ENCODE peak calls at places on chromosomes 1 and 21, in five cellular contexts. One of them, this sample, is unnamed.

GRCh38 chr1:77605246-77606026 is 77.0 kb downstream of the ZZZ3 start:
- DNase-seq in astrocyte: peak
- DNase-seq in CD4-positive, alpha-beta T cell: no peak
- DNase-seq in prostate gland: no peak
- DNase-seq in A549: no peak
- DNase-seq in this sample: peak

GRCh38 chr1:76336951-76337371 is 262.4 kb downstream of the ST6GALNAC3 start:
- DNase-seq in A549: no peak
- DNase-seq in astrocyte: peak
- DNase-seq in CD4-positive, alpha-beta T cell: no peak
- DNase-seq in prostate gland: no peak
- DNase-seq in this sample: peak

GRCh38 chr1:96557336-96557735 is 164.2 kb upstream of the PTBP2 start:
- DNase-seq in prostate gland: no peak
- DNase-seq in astrocyte: peak
- DNase-seq in A549: no peak
- DNase-seq in CD4-positive, alpha-beta T cell: no peak
- DNase-seq in this sample: peak

GRCh38 chr1:183069562-183070216 is 46.5 kb downstream of the LAMC1 start:
- DNase-seq in A549: peak
- DNase-seq in astrocyte: peak
- DNase-seq in prostate gland: peak
- DNase-seq in CD4-positive, alpha-beta T cell: no peak
- DNase-seq in this sample: no peak

GRCh38 chr1:56286956-56287355 is 292.4 kb downstream of the PLPP3 start:
- DNase-seq in prostate gland: no peak
- DNase-seq in CD4-positive, alpha-beta T cell: no peak
- DNase-seq in astrocyte: no peak
- DNase-seq in A549: no peak
- DNase-seq in this sample: peak

GRCh38 chr1:93844262-93845045 is 34.6 kb downstream of the DNTTIP2 start:
- DNase-seq in A549: peak
- DNase-seq in astrocyte: peak
- DNase-seq in prostate gland: peak
- DNase-seq in CD4-positive, alpha-beta T cell: no peak
- DNase-seq in this sample: peak

GRCh38 chr1:20597650-20598049 is 8.8 kb downstream of the CDA start:
- DNase-seq in A549: no peak
- DNase-seq in astrocyte: no peak
- DNase-seq in prostate gland: no peak
- DNase-seq in CD4-positive, alpha-beta T cell: no peak
- DNase-seq in this sample: no peak

GRCh38 chr1:10522324-10522860 is 47.6 kb downstream of the PEX14 start:
- DNase-seq in A549: no peak
- DNase-seq in prostate gland: no peak
- DNase-seq in astrocyte: no peak
- DNase-seq in CD4-positive, alpha-beta T cell: no peak
- DNase-seq in this sample: no peak

GRCh38 chr21:39176312-39176711 is 6.9 kb downstream of the PSMG1 start:
- DNase-seq in A549: no peak
- DNase-seq in CD4-positive, alpha-beta T cell: no peak
- DNase-seq in astrocyte: no peak
- DNase-seq in prostate gland: no peak
- DNase-seq in this sample: no peak

GRCh38 chr1:226060976-226061792 is 1.3 kb upstream of the H3-3A start:
- DNase-seq in A549: peak
- DNase-seq in prostate gland: no peak
- DNase-seq in CD4-positive, alpha-beta T cell: no peak
- DNase-seq in astrocyte: no peak
- DNase-seq in this sample: no peak

GRCh38 chr1:21605964-21606705 is 63.0 kb downstream of the RAP1GAP start:
- DNase-seq in prostate gland: no peak
- DNase-seq in A549: no peak
- DNase-seq in astrocyte: no peak
- DNase-seq in CD4-positive, alpha-beta T cell: no peak
- DNase-seq in this sample: no peak

GRCh38 chr1:70227439-70227838 is 6.3 kb downstream of the SRSF11 start:
- DNase-seq in CD4-positive, alpha-beta T cell: no peak
- DNase-seq in A549: no peak
- DNase-seq in astrocyte: no peak
- DNase-seq in prostate gland: no peak
- DNase-seq in this sample: no peak

GRCh38 chr1:26010800-26011199 is 10.8 kb upstream of the EXTL1 start:
- DNase-seq in astrocyte: no peak
- DNase-seq in A549: no peak
- DNase-seq in prostate gland: no peak
- DNase-seq in CD4-positive, alpha-beta T cell: no peak
- DNase-seq in this sample: no peak

GRCh38 chr1:73761559-73761958 is 436.4 kb downstream of the LRRIQ3 start:
- DNase-seq in astrocyte: no peak
- DNase-seq in CD4-positive, alpha-beta T cell: no peak
- DNase-seq in prostate gland: no peak
- DNase-seq in A549: peak
- DNase-seq in this sample: no peak

GRCh38 chr1:202034683-202035462 is 24.5 kb downstream of the ELF3 start:
- DNase-seq in astrocyte: peak
- DNase-seq in CD4-positive, alpha-beta T cell: no peak
- DNase-seq in prostate gland: peak
- DNase-seq in A549: peak
- DNase-seq in this sample: peak

GRCh38 chr1:50080904-50081586 is 27.7 kb upstream of the ELAVL4 start:
- DNase-seq in CD4-positive, alpha-beta T cell: no peak
- DNase-seq in A549: peak
- DNase-seq in astrocyte: no peak
- DNase-seq in prostate gland: no peak
- DNase-seq in this sample: no peak

GRCh38 chr1:178282949-178283367 is 189.1 kb downstream of the RASAL2 start:
- DNase-seq in prostate gland: no peak
- DNase-seq in astrocyte: peak
- DNase-seq in CD4-positive, alpha-beta T cell: no peak
- DNase-seq in A549: peak
- DNase-seq in this sample: peak

GRCh38 chr1:197521118-197521739 is 253.2 kb downstream of the CRB1 start:
- DNase-seq in CD4-positive, alpha-beta T cell: no peak
- DNase-seq in A549: peak
- DNase-seq in astrocyte: peak
- DNase-seq in prostate gland: no peak
- DNase-seq in this sample: peak

GRCh38 chr1:116569776-116570357 is 959 bp downstream of the CD58 start:
- DNase-seq in astrocyte: peak
- DNase-seq in CD4-positive, alpha-beta T cell: peak
- DNase-seq in A549: peak
- DNase-seq in prostate gland: peak
- DNase-seq in this sample: no peak

GRCh38 chr1:27574871-27575831 is 28.8 kb downstream of the AHDC1 start:
- DNase-seq in CD4-positive, alpha-beta T cell: no peak
- DNase-seq in A549: peak
- DNase-seq in prostate gland: peak
- DNase-seq in astrocyte: peak
- DNase-seq in this sample: peak

GRCh38 chr1:70051926-70052325 is 153.5 kb downstream of the LRRC40 start:
- DNase-seq in prostate gland: no peak
- DNase-seq in astrocyte: no peak
- DNase-seq in A549: no peak
- DNase-seq in CD4-positive, alpha-beta T cell: no peak
- DNase-seq in this sample: no peak

GRCh38 chr1:59707216-59707615 is 107.5 kb upstream of the HOOK1 start:
- DNase-seq in CD4-positive, alpha-beta T cell: no peak
- DNase-seq in astrocyte: peak
- DNase-seq in A549: peak
- DNase-seq in prostate gland: no peak
- DNase-seq in this sample: peak

GRCh38 chr1:43451157-43451591 is 2.6 kb downstream of the HYI start:
- DNase-seq in A549: no peak
- DNase-seq in CD4-positive, alpha-beta T cell: no peak
- DNase-seq in astrocyte: no peak
- DNase-seq in prostate gland: no peak
- DNase-seq in this sample: no peak

GRCh38 chr1:60972841-60973364 is 109.5 kb upstream of the NFIA start:
- DNase-seq in astrocyte: peak
- DNase-seq in CD4-positive, alpha-beta T cell: no peak
- DNase-seq in A549: peak
- DNase-seq in prostate gland: no peak
- DNase-seq in this sample: peak

GRCh38 chr21:36658926-36659325 is 40.0 kb upstream of the SIM2 start:
- DNase-seq in CD4-positive, alpha-beta T cell: no peak
- DNase-seq in prostate gland: no peak
- DNase-seq in A549: no peak
- DNase-seq in astrocyte: no peak
- DNase-seq in this sample: no peak

GRCh38 chr1:39184354-39184818 is 20.1 kb upstream of the MACF1 start:
- DNase-seq in prostate gland: no peak
- DNase-seq in astrocyte: no peak
- DNase-seq in CD4-positive, alpha-beta T cell: no peak
- DNase-seq in A549: no peak
- DNase-seq in this sample: no peak

GRCh38 chr1:220226752-220227151 is 45.5 kb downstream of the RAB3GAP2 start:
- DNase-seq in prostate gland: no peak
- DNase-seq in CD4-positive, alpha-beta T cell: no peak
- DNase-seq in A549: no peak
- DNase-seq in astrocyte: no peak
- DNase-seq in this sample: no peak

GRCh38 chr1:220113136-220113695 is 19.3 kb downstream of the IARS2 start:
- DNase-seq in prostate gland: no peak
- DNase-seq in CD4-positive, alpha-beta T cell: no peak
- DNase-seq in A549: peak
- DNase-seq in astrocyte: no peak
- DNase-seq in this sample: peak

GRCh38 chr1:9198538-9199361 is 35.8 kb upstream of the H6PD start:
- DNase-seq in astrocyte: peak
- DNase-seq in A549: no peak
- DNase-seq in prostate gland: no peak
- DNase-seq in CD4-positive, alpha-beta T cell: no peak
- DNase-seq in this sample: no peak
- TF ChIP-seq CTCF in astrocyte: peak
- TF ChIP-seq CTCF in A549: no peak
- TF ChIP-seq CTCF in prostate gland: no peak
- TF ChIP-seq CTCF in CD4-positive, alpha-beta T cell: no peak
- TF ChIP-seq CTCF in this sample: peak

GRCh38 chr1:30083800-30084464 is 639.5 kb downstream of the MATN1 start:
- DNase-seq in A549: peak
- DNase-seq in CD4-positive, alpha-beta T cell: no peak
- DNase-seq in prostate gland: no peak
- DNase-seq in astrocyte: peak
- DNase-seq in this sample: peak

GRCh38 chr1:30084909-30085571 is 638.3 kb downstream of the MATN1 start:
- DNase-seq in astrocyte: no peak
- DNase-seq in A549: no peak
- DNase-seq in CD4-positive, alpha-beta T cell: no peak
- DNase-seq in prostate gland: no peak
- DNase-seq in this sample: no peak

GRCh38 chr1:30087465-30087864 is 635.9 kb downstream of the MATN1 start:
- DNase-seq in astrocyte: no peak
- DNase-seq in CD4-positive, alpha-beta T cell: no peak
- DNase-seq in prostate gland: no peak
- DNase-seq in A549: peak
- DNase-seq in this sample: no peak

GRCh38 chr1:30088594-30089556 is 634.5 kb downstream of the MATN1 start:
- DNase-seq in prostate gland: peak
- DNase-seq in CD4-positive, alpha-beta T cell: no peak
- DNase-seq in A549: no peak
- DNase-seq in astrocyte: no peak
- DNase-seq in this sample: no peak

GRCh38 chr1:30085814-30086770 is 637.3 kb downstream of the MATN1 start:
- DNase-seq in A549: peak
- DNase-seq in astrocyte: peak
- DNase-seq in prostate gland: no peak
- DNase-seq in CD4-positive, alpha-beta T cell: no peak
- DNase-seq in this sample: peak
- TF ChIP-seq CTCF in A549: peak
- TF ChIP-seq CTCF in astrocyte: no peak
- TF ChIP-seq CTCF in prostate gland: peak
- TF ChIP-seq CTCF in CD4-positive, alpha-beta T cell: no peak
- TF ChIP-seq CTCF in this sample: no peak

DNA sequence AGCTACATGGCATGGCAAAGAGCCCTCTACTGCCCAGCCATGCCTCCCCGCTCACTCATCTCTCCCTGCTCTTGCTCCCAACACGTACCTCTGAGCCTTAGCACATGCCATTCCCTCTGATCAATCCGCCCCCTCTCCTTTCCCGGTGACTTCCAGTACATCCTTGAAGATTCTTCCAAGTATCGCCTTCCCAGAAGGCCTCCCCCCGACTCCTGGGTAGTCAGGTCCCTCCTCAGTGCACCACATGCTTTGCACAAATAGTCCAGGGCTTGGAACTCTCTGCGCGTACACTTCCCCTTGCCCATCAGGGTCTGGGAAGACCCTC is 77.0 kb upstream of the IFFO2 start:
- DNase-seq in astrocyte: no peak
- DNase-seq in A549: no peak
- DNase-seq in CD4-positive, alpha-beta T cell: no peak
- DNase-seq in prostate gland: no peak
- DNase-seq in this sample: no peak
- TF ChIP-seq CTCF in astrocyte: no peak
- TF ChIP-seq CTCF in A549: no peak
- TF ChIP-seq CTCF in CD4-positive, alpha-beta T cell: no peak
- TF ChIP-seq CTCF in prostate gland: no peak
- TF ChIP-seq CTCF in this sample: no peak

GRCh38 chr1:234089396-234089795 is 184.9 kb downstream of the SLC35F3 start:
- DNase-seq in A549: no peak
- DNase-seq in astrocyte: no peak
- DNase-seq in prostate gland: no peak
- DNase-seq in CD4-positive, alpha-beta T cell: no peak
- DNase-seq in this sample: no peak
- TF ChIP-seq CTCF in A549: no peak
- TF ChIP-seq CTCF in astrocyte: no peak
- TF ChIP-seq CTCF in prostate gland: no peak
- TF ChIP-seq CTCF in CD4-positive, alpha-beta T cell: no peak
- TF ChIP-seq CTCF in this sample: no peak

GRCh38 chr1:229714964-229715603 is 89.0 kb downstream of the URB2 start:
- DNase-seq in prostate gland: peak
- DNase-seq in A549: peak
- DNase-seq in CD4-positive, alpha-beta T cell: no peak
- DNase-seq in astrocyte: no peak
- DNase-seq in this sample: peak
- TF ChIP-seq CTCF in prostate gland: no peak
- TF ChIP-seq CTCF in A549: peak
- TF ChIP-seq CTCF in CD4-positive, alpha-beta T cell: peak
- TF ChIP-seq CTCF in astrocyte: no peak
- TF ChIP-seq CTCF in this sample: peak

GRCh38 chr1:37561794-37562132 is 5.0 kb downstream of the DNALI1 start:
- DNase-seq in prostate gland: no peak
- DNase-seq in CD4-positive, alpha-beta T cell: peak
- DNase-seq in astrocyte: no peak
- DNase-seq in A549: peak
- DNase-seq in this sample: peak
- TF ChIP-seq CTCF in prostate gland: no peak
- TF ChIP-seq CTCF in CD4-positive, alpha-beta T cell: peak
- TF ChIP-seq CTCF in astrocyte: peak
- TF ChIP-seq CTCF in A549: peak
- TF ChIP-seq CTCF in this sample: peak